ENCODE peak calls at places on chromosomes 16 and 17, in four cellular contexts. P, J, X and M are unnamed samples.
A peak's percentile ranks its signal among the peaks of the same experiment; 100 is the strongest.

GRCh38 chr16:9254863-9255262 is 163.4 kb downstream of the HAPSTR1 start:
- DNase-seq in J (no peak), X (no peak), P (no peak), M (no peak)

GRCh38 chr17:32235588-32235987 is 30.0 kb upstream of the RHBDL3 start:
- DNase-seq in J (no peak), X (no peak), P (no peak), M (no peak)

GRCh38 chr16:29857133-29857760 is 5.8 kb downstream of the CDIPT start:
- DNase-seq in J (no peak), X (no peak), P (no peak), M (no peak)

GRCh38 chr17:79046501-79047280 is 22.7 kb downstream of the C1QTNF1 start:
- DNase-seq in P (no peak), X (no peak), J (no peak), M (no peak)

GRCh38 chr16:12025472-12025871 is 48.9 kb downstream of the SNX29 start:
- DNase-seq in J (no peak), X (no peak), P (no peak), M (no peak)

GRCh38 chr16:56822966-56823739 is 41.9 kb upstream of the SLC12A3 start:
- DNase-seq in P (no peak), X (no peak), J (no peak), M (no peak)

GRCh38 chr17:3502466-3502865 is 26.7 kb downstream of the ASPA start:
- DNase-seq in P (no peak), J (no peak), X (no peak), M (no peak)

GRCh38 chr17:79841369-79842135 is 2.3 kb upstream of the CBX4 start:
- DNase-seq in X (no peak), J (no peak), P (no peak), M (no peak)

GRCh38 chr17:80262291-80262690 is 1.6 kb downstream of the RNF213 start:
- DNase-seq in J (peak; percentile 60), X (no peak), P (no peak), M (no peak)

GRCh38 chr16:56478228-56479049 is 27.1 kb downstream of the OGFOD1 start:
- DNase-seq in J (no peak), P (no peak), X (no peak), M (no peak)

GRCh38 chr17:44307387-44308186 is 814 bp upstream of the RUNDC3A start:
- DNase-seq in P (no peak), X (no peak), J (no peak), M (no peak)

GRCh38 chr17:32795339-32795979 is 81.5 kb downstream of the MYO1D start:
- DNase-seq in J (no peak), X (no peak), P (no peak), M (no peak)

GRCh38 chr17:80795737-80796136 is 195.9 kb upstream of the CHMP6 start:
- DNase-seq in P (no peak), X (no peak), J (no peak), M (no peak)

GRCh38 chr17:81926451-81927144 is 937 bp downstream of the MAFG start:
- DNase-seq in X (peak; percentile 96), P (peak; percentile 47), J (peak; percentile 82), M (no peak)

GRCh38 chr17:63517825-63518534 is 5.2 kb upstream of the KCNH6 start:
- DNase-seq in X (no peak), P (no peak), J (no peak), M (no peak)

GRCh38 chr17:56642424-56642823 is 48.9 kb downstream of the NOG start:
- DNase-seq in X (no peak), P (no peak), J (no peak), M (no peak)

GRCh38 chr17:12859520-12859919 is 70.2 kb downstream of the ARHGAP44 start:
- DNase-seq in X (no peak), P (no peak), J (no peak), M (no peak)

GRCh38 chr17:7842380-7842949 is 8.4 kb downstream of the KDM6B start:
- DNase-seq in J (peak; percentile 58), P (no peak), X (peak; percentile 56), M (no peak)

GRCh38 chr17:79607941-79608728 is 2.7 kb downstream of the RBFOX3 start:
- DNase-seq in X (no peak), J (peak; percentile 68), P (peak; percentile 12), M (peak; percentile 83)

GRCh38 chr16:57815987-57816745 is 13.9 kb upstream of the KIFC3 start:
- DNase-seq in P (peak; percentile 73), X (no peak), J (peak; percentile 53), M (no peak)

DNA sequence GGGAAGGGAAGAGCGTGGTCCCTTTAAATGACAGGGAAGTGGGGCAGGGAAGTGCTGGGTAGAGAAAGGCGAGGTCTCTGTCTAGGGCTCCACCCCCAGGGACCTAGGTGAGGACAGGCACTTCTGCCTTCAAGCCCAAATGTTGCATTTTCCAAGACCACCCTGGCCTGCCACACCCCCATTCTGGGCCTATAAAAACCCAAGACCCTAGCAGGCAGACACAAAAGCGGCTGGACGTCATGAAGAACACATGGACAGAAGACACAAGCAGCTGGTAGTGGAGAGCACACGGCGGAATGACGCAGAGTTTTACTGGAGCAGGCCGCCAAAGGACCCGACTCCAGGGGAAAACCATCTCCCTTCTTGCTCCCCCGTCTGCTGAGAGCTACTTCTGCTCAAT is 622.0 kb upstream of the SALL1 start:
- DNase-seq in X (no peak), J (no peak), P (no peak), M (no peak)
- TF ChIP-seq FOSL1 in X (no peak), J (no peak), P (no peak), M (no peak)

GRCh38 chr16:77553130-77553529 is 118.3 kb upstream of the ADAMTS18 start:
- DNase-seq in P (no peak), J (peak; percentile 13), X (no peak), M (no peak)
- TF ChIP-seq FOSL1 in P (no peak), J (no peak), X (no peak), M (no peak)

GRCh38 chr17:17714261-17714866 is 33.1 kb downstream of the RAI1 start:
- DNase-seq in P (no peak), X (no peak), J (no peak), M (no peak)

GRCh38 chr17:17710728-17711541 is 29.7 kb downstream of the RAI1 start:
- DNase-seq in P (peak; percentile 72), X (peak; percentile 94), J (no peak), M (no peak)

GRCh38 chr17:17711708-17712141 is 30.5 kb downstream of the RAI1 start:
- DNase-seq in J (no peak), P (no peak), X (peak; percentile 52), M (no peak)

GRCh38 chr17:17713839-17714238 is 32.6 kb downstream of the RAI1 start:
- DNase-seq in X (peak; percentile 61), P (no peak), J (no peak), M (no peak)

GRCh38 chr17:17712268-17712924 is 31.1 kb downstream of the RAI1 start:
- DNase-seq in X (no peak), J (no peak), P (no peak), M (no peak)
- TF ChIP-seq FOSL1 in X (no peak), J (no peak), P (no peak), M (no peak)

GRCh38 chr16:74695450-74696422 is 4.9 kb downstream of the MLKL start:
- DNase-seq in P (peak; percentile 88), X (peak; percentile 96), J (peak; percentile 95), M (peak; percentile 80)

DNA sequence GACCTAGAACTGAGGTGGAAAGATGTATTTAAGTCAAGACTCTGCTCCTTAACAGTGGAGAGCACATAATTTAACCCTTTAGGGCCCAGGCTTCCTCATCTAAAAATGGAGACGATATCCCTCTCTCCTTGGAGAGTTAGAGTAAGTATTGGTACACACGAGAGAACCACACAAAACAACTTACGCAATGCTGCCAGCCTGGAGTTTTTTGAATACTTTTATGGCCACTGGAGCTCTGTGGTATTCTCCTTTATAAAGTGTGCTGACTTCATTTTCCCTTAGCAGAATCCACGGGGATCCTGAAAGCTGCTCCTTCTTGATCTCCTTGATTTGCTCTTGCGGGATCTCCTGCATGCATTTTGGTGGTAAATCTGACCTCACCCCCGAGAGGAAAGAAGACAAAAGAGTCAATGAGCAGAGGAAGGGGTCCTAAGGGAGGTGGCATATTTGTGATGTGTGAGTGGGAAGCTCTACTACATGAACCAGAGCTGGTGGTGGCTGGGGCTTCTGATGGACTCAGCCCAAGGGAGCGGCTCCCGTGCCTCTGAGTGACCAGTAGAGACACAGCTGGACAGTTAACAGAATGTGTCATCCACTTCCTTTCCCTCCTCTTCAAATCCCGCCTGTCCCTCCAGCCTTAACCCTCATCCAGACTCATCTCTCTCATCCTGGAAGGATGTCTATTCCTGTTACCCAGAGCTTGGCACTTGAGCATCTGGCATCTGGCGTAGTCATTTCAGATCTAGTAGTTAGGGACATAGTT is 9.4 kb downstream of the MLKL start:
- DNase-seq in P (no peak), J (no peak), X (no peak), M (no peak)
- TF ChIP-seq FOSL1 in P (no peak), J (no peak), X (no peak), M (no peak)

DNA sequence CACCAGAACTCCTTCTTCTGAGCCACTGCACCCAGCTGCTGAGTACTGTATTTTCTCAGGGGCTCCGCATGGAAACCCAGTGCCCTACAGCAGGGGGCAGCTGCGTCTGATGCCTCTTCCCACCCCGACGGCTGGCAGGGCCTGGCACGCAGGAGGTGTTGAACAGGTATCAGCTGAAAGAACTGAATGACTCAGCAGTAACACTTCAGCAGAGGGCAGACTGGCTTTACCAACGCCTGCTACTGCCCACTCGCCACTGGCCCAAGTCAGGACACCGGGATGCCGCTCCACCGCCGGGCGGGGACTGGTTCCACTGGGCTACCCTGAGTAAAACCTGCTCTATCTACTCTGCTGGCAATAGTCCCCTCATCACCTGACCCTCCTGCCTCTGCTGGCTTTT is 100.3 kb upstream of the FA2H start:
- DNase-seq in P (no peak), X (no peak), J (no peak), M (no peak)
- TF ChIP-seq FOSL1 in P (no peak), X (no peak), J (no peak), M (no peak)

GRCh38 chr17:83099086-83099540 is 19.7 kb downstream of the METRNL start:
- DNase-seq in J (no peak), P (no peak), X (no peak), M (no peak)

GRCh38 chr17:83099570-83100181 is 20.3 kb downstream of the METRNL start:
- DNase-seq in J (no peak), X (no peak), P (no peak), M (no peak)

GRCh38 chr17:83101805-83102480 is 22.5 kb downstream of the METRNL start:
- DNase-seq in X (no peak), J (no peak), P (no peak), M (no peak)

GRCh38 chr17:83100853-83101391 is 21.5 kb downstream of the METRNL start:
- DNase-seq in J (no peak), P (no peak), X (no peak), M (no peak)

GRCh38 chr17:83100220-83100852 is 20.9 kb downstream of the METRNL start:
- DNase-seq in P (no peak), J (no peak), X (no peak), M (no peak)
- TF ChIP-seq FOSL1 in P (no peak), J (no peak), X (no peak), M (no peak)

DNA sequence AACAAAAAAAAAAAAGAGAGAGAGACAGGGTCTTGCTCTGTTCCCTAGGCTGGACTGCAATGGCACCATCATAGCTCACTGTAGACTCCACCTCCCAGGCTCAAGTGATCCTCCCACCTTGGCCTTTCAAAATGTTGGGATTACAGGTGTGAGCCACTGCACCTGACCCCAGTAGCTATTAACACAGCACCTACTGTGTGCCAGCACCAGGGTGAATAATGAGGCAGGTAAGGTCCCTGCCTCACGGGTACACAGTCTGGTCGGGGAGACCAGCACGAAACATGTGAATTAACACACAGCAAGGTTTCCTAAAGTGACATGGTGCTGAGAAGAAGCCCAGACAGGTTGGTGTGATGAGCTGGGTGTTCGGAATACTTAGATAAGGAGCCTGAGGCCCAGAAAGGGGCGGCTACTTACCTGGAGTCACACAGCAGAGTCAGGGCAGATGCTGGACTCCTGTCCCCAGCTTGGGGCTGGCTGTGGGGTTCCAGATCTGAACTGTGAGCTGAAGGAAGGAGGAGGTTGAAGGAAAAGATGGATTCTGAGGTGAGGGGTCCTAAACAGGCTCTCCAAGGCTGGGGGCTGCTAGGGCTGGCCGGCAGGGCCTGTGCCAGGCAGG is 10.5 kb upstream of the FBXL19 start:
- DNase-seq in P (no peak), J (no peak), X (no peak), M (no peak)
- TF ChIP-seq FOSL1 in P (no peak), J (no peak), X (no peak), M (no peak)